ENCODE peak calls at places on chromosomes 12 and 14, in seven cellular contexts. R, K, Z, L, X, E and Q are unnamed samples.
A peak's percentile ranks its signal among the peaks of the same experiment; 100 is the strongest.

GRCh38 chr12:7439579-7440505 is 4.1 kb downstream of the CD163L1 start:
- DNase-seq in Z (no peak), X (no peak), L (peak; percentile 70), K (peak; percentile 77), R (no peak), E (peak; percentile 70), Q (no peak)

GRCh38 chr12:6049587-6049986 is 74.9 kb downstream of the VWF start:
- DNase-seq in K (no peak), L (no peak), E (no peak), X (no peak), Z (no peak), R (no peak), Q (no peak)

GRCh38 chr12:54009171-54010052 is 627 bp downstream of the HOXC8 start:
- DNase-seq in L (no peak), E (peak; percentile 61), R (no peak), Z (no peak), K (no peak), X (no peak), Q (no peak)

GRCh38 chr14:42057176-42057575 is 450.5 kb downstream of the LRFN5 start:
- DNase-seq in R (no peak), L (no peak), E (no peak), Z (no peak), K (no peak), X (no peak), Q (no peak)

GRCh38 chr14:75860561-75861160 is 121.1 kb downstream of the TGFB3 start:
- DNase-seq in Z (no peak), R (no peak), L (no peak), E (no peak), K (no peak), X (no peak), Q (no peak)

GRCh38 chr12:85016423-85016822 is 19.7 kb downstream of the TSPAN19 start:
- DNase-seq in X (peak; percentile 23), Z (peak; percentile 91), E (no peak), K (no peak), R (no peak), L (no peak), Q (no peak)

GRCh38 chr12:42921741-42922511 is 332.4 kb upstream of the PRICKLE1 start:
- DNase-seq in E (peak; percentile 9), X (no peak), L (no peak), K (no peak), Z (no peak), R (no peak), Q (peak; percentile 17)

GRCh38 chr14:105917933-105918436 is 391.6 kb downstream of the TMEM121 start:
- DNase-seq in X (no peak), E (no peak), K (no peak), Z (no peak), R (no peak), L (peak; percentile 0), Q (no peak)

GRCh38 chr12:121534495-121535148 is 46.2 kb downstream of the KDM2B start:
- DNase-seq in X (no peak), E (no peak), Z (no peak), K (peak; percentile 54), L (no peak), R (no peak), Q (no peak)

GRCh38 chr14:85617799-85618198 is 87.9 kb downstream of the FLRT2 start:
- DNase-seq in Z (no peak), K (no peak), R (no peak), L (no peak), X (no peak), E (no peak), Q (no peak)

GRCh38 chr14:55699131-55700057 is 119.4 kb downstream of the KTN1 start:
- DNase-seq in Z (no peak), R (no peak), L (no peak), K (no peak), X (peak; percentile 6), E (no peak), Q (no peak)

GRCh38 chr12:26121841-26122680 is 2.8 kb downstream of the BHLHE41 start:
- DNase-seq in L (peak; percentile 28), X (no peak), R (no peak), E (peak; percentile 76), Z (no peak), K (peak; percentile 63), Q (no peak)

GRCh38 chr12:3055712-3056467 is 21.3 kb upstream of the TSPAN9 start:
- DNase-seq in R (no peak), K (no peak), L (peak; percentile 2), E (no peak), X (peak; percentile 80), Z (no peak), Q (no peak)

GRCh38 chr12:132057691-132058090 is 86.4 kb downstream of the DDX51 start:
- DNase-seq in E (no peak), X (no peak), Z (no peak), K (no peak), L (no peak), R (no peak), Q (no peak)

GRCh38 chr14:50342211-50343080 is 30.3 kb downstream of the DMAC2L start:
- DNase-seq in L (peak; percentile 43), K (no peak), X (peak; percentile 66), E (peak; percentile 78), Z (no peak), R (no peak), Q (peak; percentile 29)
- TF ChIP-seq JUND in L (peak; percentile 58), K (no peak), X (no peak), E (no peak), Z (no peak), R (no peak), Q (no peak)

GRCh38 chr14:51780006-51780692 is 80.3 kb upstream of the GNG2 start:
- DNase-seq in R (peak; percentile 21), E (peak; percentile 80), Z (peak; percentile 49), L (peak; percentile 54), X (peak; percentile 50), K (peak; percentile 86), Q (peak; percentile 62)
- TF ChIP-seq JUND in R (no peak), E (no peak), Z (no peak), L (no peak), X (no peak), K (no peak), Q (no peak)

DNA sequence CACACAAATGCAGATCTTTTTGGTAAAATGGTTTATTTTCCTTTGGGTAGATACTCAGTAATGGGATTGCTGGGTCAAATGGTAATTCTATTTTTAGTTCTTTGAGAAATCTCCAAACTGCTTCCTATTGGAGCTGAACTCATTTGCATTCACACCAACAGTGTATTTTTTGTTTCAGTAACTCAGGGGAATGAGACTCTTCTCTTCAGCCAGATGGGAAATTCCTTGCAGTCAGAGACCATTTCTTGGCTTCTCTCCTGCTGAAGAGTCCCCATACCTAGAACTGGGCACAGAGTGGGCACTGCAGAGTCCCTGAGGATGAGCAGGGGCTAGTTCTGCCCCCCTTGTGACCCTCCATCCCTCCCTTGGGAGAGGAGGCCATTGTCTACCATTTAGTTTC is 10.8 kb downstream of the SDSL start:
- DNase-seq in L (no peak), K (no peak), R (no peak), E (no peak), X (no peak), Z (no peak), Q (no peak)
- TF ChIP-seq JUND in L (no peak), K (no peak), R (no peak), E (no peak), X (no peak), Z (no peak), Q (no peak)

GRCh38 chr14:95256011-95256775 is 63.5 kb downstream of the CLMN start:
- DNase-seq in Z (no peak), R (no peak), L (no peak), E (no peak), K (no peak), X (no peak), Q (no peak)
- TF ChIP-seq JUND in Z (no peak), R (no peak), L (no peak), E (no peak), K (no peak), X (no peak), Q (no peak)

DNA sequence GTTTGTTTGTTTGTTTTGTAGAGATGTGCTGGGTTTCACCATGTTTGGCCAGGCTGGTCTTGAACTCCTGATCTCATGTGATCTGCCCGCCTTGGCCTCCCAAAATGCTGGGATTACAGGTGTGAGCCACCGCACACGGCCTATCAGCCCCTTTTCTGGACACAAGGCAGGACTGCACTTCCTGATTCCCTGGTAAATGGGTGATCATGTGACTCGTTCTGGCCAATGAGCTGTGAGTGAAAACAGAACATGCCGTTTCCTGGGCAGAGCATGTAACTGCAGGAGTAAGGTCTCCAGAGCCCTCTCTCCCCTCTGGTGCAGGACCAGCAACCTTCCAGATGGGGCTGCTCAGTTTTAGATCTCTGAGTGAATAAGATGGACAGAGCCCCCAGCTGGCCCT is 92.7 kb downstream of the ITPK1 start:
- DNase-seq in R (no peak), E (peak; percentile 83), K (no peak), X (peak; percentile 78), L (peak; percentile 51), Z (peak; percentile 37), Q (no peak)
- TF ChIP-seq JUND in R (no peak), E (no peak), K (no peak), X (no peak), L (no peak), Z (no peak), Q (no peak)